ENCODE peak calls at places on chromosome 20, in five cellular contexts. V is activated T-cell treated with anti-CD3 and anti-CD28 coated beads for 1 hour; K is stimulated activated CD4-positive, alpha-beta T cell treated with anti-CD3 and anti-CD28 coated beads, Interleukin-4, amount 100 ng/mL, for 48 hours; M is mucosa of gallbladder; R is PC-3. X is an unnamed sample.

GRCh38 chr20:62642666-62643520 is 590 bp downstream of the SLCO4A1 start:
- DNase-seq in M (no peak), K (no peak), V (peak), R (peak), X (peak)

GRCh38 chr20:40286991-40287531 is 402.0 kb downstream of the MAFB start:
- DNase-seq in V (no peak), M (peak), K (no peak), R (no peak), X (peak)

GRCh38 chr20:17873410-17874270 is 95.0 kb downstream of the SNX5 start:
- DNase-seq in V (no peak), K (no peak), R (peak), M (peak), X (peak)

GRCh38 chr20:986733-987355 is 15.3 kb downstream of the RSPO4 start:
- DNase-seq in K (no peak), R (peak), M (no peak), V (no peak), X (no peak)

GRCh38 chr20:32535316-32535952 is 49.7 kb downstream of the NOL4L start:
- DNase-seq in R (no peak), K (no peak), M (no peak), V (no peak), X (no peak)

GRCh38 chr20:49485563-49485962 is 3.1 kb upstream of the KCNB1 start:
- DNase-seq in M (no peak), V (no peak), R (no peak), K (no peak), X (no peak)

GRCh38 chr20:46464451-46464850 is 48.9 kb downstream of the ZNF334 start:
- DNase-seq in M (no peak), V (no peak), R (no peak), K (no peak), X (no peak)

GRCh38 chr20:49303211-49303610 is 25.4 kb upstream of the ZNFX1 start:
- DNase-seq in K (no peak), M (no peak), R (no peak), V (no peak), X (no peak)

GRCh38 chr20:49230021-49230420 is 10.8 kb downstream of the DDX27 start:
- DNase-seq in R (no peak), K (no peak), M (no peak), V (no peak), X (no peak)

GRCh38 chr20:58129736-58130135 is 98.7 kb downstream of the ANKRD60 start:
- DNase-seq in K (no peak), R (no peak), M (no peak), V (no peak), X (no peak)

GRCh38 chr20:41347523-41348429 is 7.2 kb downstream of the LPIN3 start:
- DNase-seq in V (no peak), R (no peak), K (no peak), M (no peak), X (no peak)